ENCODE peak calls at places on chromosome 18, in nine cellular contexts. M is activated effector memory CD4-positive, alpha-beta T cell treated with anti-CD3 and anti-CD28 coated beads, Interleukin-2, amount 50 U/mL, for 16 hours; L is stromal cell of bone marrow; F is anterior cingulate cortex; B is LoVo; V is HFF-Myc; N is iris pigment epithelial cell; T is stimulated activated CD8-positive, alpha-beta memory T cell treated with anti-CD3 and anti-CD28 coated beads, Interleukin-15, amount 100 ng/mL, for 24 hours; Z is GM18507. X is an unnamed sample.

GRCh38 chr18:74414951-74415515 is 42.1 kb downstream of the DIPK1C start:
- DNase-seq in M (no peak), L (no peak), F (no peak), B (no peak), V (no peak), N (no peak), T (no peak), Z (no peak), X (no peak)

GRCh38 chr18:75880913-75881504 is 453.5 kb upstream of the SMIM21 start:
- DNase-seq in M (no peak), L (no peak), F (no peak), B (no peak), V (no peak), N (no peak), T (no peak), Z (no peak), X (no peak)

GRCh38 chr18:45352874-45353273 is 262.4 kb upstream of the SLC14A2 start:
- DNase-seq in M (no peak), L (no peak), F (no peak), B (no peak), V (no peak), N (no peak), T (no peak), Z (no peak), X (no peak)

GRCh38 chr18:27921392-27921791 is 255.5 kb downstream of the CDH2 start:
- DNase-seq in M (no peak), L (no peak), F (no peak), B (no peak), V (no peak), N (no peak), T (no peak), Z (no peak), X (no peak)

GRCh38 chr18:12628706-12629702 is 28.9 kb downstream of the SPIRE1 start:
- DNase-seq in M (no peak), L (no peak), F (no peak), B (no peak), V (no peak), N (peak), T (no peak), Z (no peak), X (peak)

GRCh38 chr18:63444567-63444966 is 22.3 kb upstream of the VPS4B start:
- DNase-seq in M (no peak), L (peak), F (no peak), B (peak), V (peak), N (peak), T (no peak), Z (no peak), X (peak)

GRCh38 chr18:77262655-77263470 is 13.2 kb downstream of the GALR1 start:
- DNase-seq in M (no peak), L (no peak), F (no peak), B (no peak), V (no peak), N (no peak), T (no peak), Z (no peak), X (no peak)

GRCh38 chr18:9017170-9017899 is 85.2 kb upstream of the NDUFV2 start:
- DNase-seq in M (peak), L (peak), F (peak), B (peak), V (peak), N (peak), T (peak), Z (peak), X (peak)

GRCh38 chr18:51753365-51754057 is 556.0 kb upstream of the MEX3C start:
- DNase-seq in M (no peak), L (no peak), F (no peak), B (no peak), V (no peak), N (no peak), T (no peak), Z (no peak), X (no peak)

GRCh38 chr18:26103579-26103978 is 13.2 kb upstream of the SS18 start:
- DNase-seq in M (peak), L (no peak), F (no peak), B (no peak), V (no peak), N (no peak), T (no peak), Z (no peak), X (no peak)

GRCh38 chr18:40493316-40493715 is 1461.7 kb upstream of the PIK3C3 start:
- DNase-seq in M (no peak), L (no peak), F (no peak), B (no peak), V (no peak), N (no peak), T (no peak), Z (no peak), X (no peak)

GRCh38 chr18:57029761-57030160 is 117.1 kb upstream of the BOD1L2 start:
- DNase-seq in M (no peak), L (no peak), F (no peak), B (no peak), V (no peak), N (no peak), T (no peak), Z (no peak), X (peak)

GRCh38 chr18:74806700-74807416 is 209.2 kb downstream of the ZNF407 start:
- DNase-seq in M (no peak), L (peak), F (no peak), B (peak), V (peak), N (peak), T (no peak), Z (peak), X (peak)

GRCh38 chr18:50373531-50373930 is 1.3 kb upstream of the SKA1 start:
- DNase-seq in M (no peak), L (no peak), F (no peak), B (no peak), V (no peak), N (no peak), T (no peak), Z (no peak), X (peak)

GRCh38 chr18:77114564-77115391 is 17.8 kb downstream of the MBP start:
- DNase-seq in M (peak), L (peak), F (no peak), B (peak), V (no peak), N (peak), T (no peak), Z (no peak), X (peak)

GRCh38 chr18:44198296-44199284 is 482.1 kb upstream of the SETBP1 start:
- DNase-seq in M (no peak), L (no peak), F (no peak), B (no peak), V (no peak), N (no peak), T (no peak), Z (no peak), X (no peak)

GRCh38 chr18:23838801-23839366 is 149.6 kb downstream of the LAMA3 start:
- DNase-seq in M (no peak), L (no peak), F (no peak), B (no peak), V (no peak), N (peak), T (no peak), Z (no peak), X (peak)

GRCh38 chr18:54608008-54608642 is 17.1 kb downstream of the DYNAP start:
- DNase-seq in M (no peak), L (peak), F (no peak), B (peak), V (peak), N (peak), T (no peak), Z (no peak), X (peak)

GRCh38 chr18:53991202-53991601 is 233.3 kb downstream of the MBD2 start:
- DNase-seq in M (no peak), L (peak), F (no peak), B (peak), V (no peak), N (peak), T (no peak), Z (no peak), X (peak)

GRCh38 chr18:59484796-59485328 is 125.8 kb upstream of the LMAN1 start:
- DNase-seq in M (no peak), L (peak), F (no peak), B (no peak), V (no peak), N (peak), T (no peak), Z (no peak), X (no peak)

X was measured in kidney tubule cell.